ENCODE peak calls at places on chromosomes 3 and 15, in seven cellular contexts. Y is K562, S is HepG2, U is GM12878, N is HCT116, F is H1, H is SK-N-SH. O is an unnamed sample.

GRCh38 chr3:16350041-16350952 is 85.3 kb downstream of the OXNAD1 start:
- DNase-seq in F (no peak), N (no peak), U (no peak), Y (no peak), H (peak; percentile 28), S (no peak), O (no peak)

GRCh38 chr15:62344806-62345539 is 179.9 kb upstream of the C2CD4B start:
- DNase-seq in S (peak; percentile 77), U (peak; percentile 56), Y (peak; percentile 62), H (peak; percentile 76), F (peak; percentile 75), N (peak; percentile 86), O (peak; percentile 84)

GRCh38 chr3:195876297-195877031 is 31.9 kb downstream of the TNK2 start:
- DNase-seq in H (no peak), Y (peak; percentile 97), N (peak; percentile 78), U (no peak), F (no peak), S (no peak), O (no peak)

GRCh38 chr3:115071122-115071521 is 76.0 kb downstream of the ZBTB20 start:
- DNase-seq in S (no peak), N (no peak), H (no peak), F (no peak), Y (no peak), U (no peak), O (no peak)

GRCh38 chr3:154782151-154782550 is 298.0 kb upstream of the MME start:
- DNase-seq in S (no peak), N (no peak), Y (no peak), U (no peak), H (no peak), F (no peak), O (no peak)

GRCh38 chr15:91751611-91752010 is 101.9 kb upstream of the SLCO3A1 start:
- DNase-seq in S (no peak), H (no peak), Y (no peak), F (no peak), N (no peak), U (no peak), O (no peak)

GRCh38 chr3:64327039-64327804 is 102.0 kb upstream of the PRICKLE2 start:
- DNase-seq in S (no peak), N (no peak), U (no peak), F (no peak), H (no peak), Y (peak; percentile 6), O (no peak)

GRCh38 chr3:45932112-45932511 is 11.2 kb upstream of the CXCR6 start:
- DNase-seq in N (no peak), H (no peak), U (no peak), F (no peak), Y (no peak), S (no peak), O (no peak)

GRCh38 chr3:60854762-60855161 is 396.5 kb downstream of the FHIT start:
- DNase-seq in H (no peak), Y (no peak), N (no peak), U (no peak), S (no peak), F (no peak), O (no peak)

GRCh38 chr15:99085413-99086326 is 19.2 kb upstream of the SYNM start:
- DNase-seq in N (no peak), Y (no peak), H (no peak), F (no peak), S (no peak), U (no peak), O (no peak)

GRCh38 chr3:75294124-75294523 is 370.0 kb upstream of the FRG2C start:
- DNase-seq in Y (peak; percentile 13), N (no peak), U (no peak), S (peak; percentile 2), F (peak; percentile 53), H (peak; percentile 78), O (peak; percentile 31)

GRCh38 chr3:13214847-13215472 is 141.7 kb upstream of the IQSEC1 start:
- DNase-seq in N (no peak), S (no peak), F (no peak), H (no peak), Y (no peak), U (no peak), O (no peak)

GRCh38 chr3:13217253-13217652 is 144.0 kb upstream of the IQSEC1 start:
- DNase-seq in N (no peak), F (no peak), Y (no peak), S (no peak), H (no peak), U (no peak), O (no peak)

GRCh38 chr3:13213911-13214846 is 140.9 kb upstream of the IQSEC1 start:
- DNase-seq in S (no peak), N (no peak), F (no peak), H (no peak), Y (no peak), U (no peak), O (no peak)

GRCh38 chr3:13217736-13218540 is 144.7 kb upstream of the IQSEC1 start:
- DNase-seq in U (no peak), F (no peak), Y (no peak), H (no peak), N (peak; percentile 47), S (peak; percentile 50), O (peak; percentile 62)

GRCh38 chr3:13215940-13216546 is 142.8 kb upstream of the IQSEC1 start:
- DNase-seq in N (peak; percentile 31), H (no peak), U (no peak), S (peak; percentile 27), F (no peak), Y (no peak), O (peak; percentile 94)
- TF ChIP-seq JUND in N (peak; percentile 17), H (peak; percentile 33), U (no peak), S (no peak), F (no peak), Y (no peak), O (no peak)

GRCh38 chr15:101207867-101208288 is 44.0 kb downstream of the CHSY1 start:
- DNase-seq in F (no peak), N (no peak), U (no peak), H (no peak), S (no peak), Y (no peak), O (no peak)
- TF ChIP-seq JUND in F (no peak), N (no peak), U (no peak), H (no peak), S (no peak), Y (no peak), O (no peak)

GRCh38 chr3:183123891-183124290 is 24.6 kb upstream of the MCCC1 start:
- DNase-seq in F (no peak), S (no peak), N (no peak), Y (no peak), H (no peak), U (no peak), O (no peak)
- TF ChIP-seq JUND in F (no peak), S (no peak), N (no peak), Y (no peak), H (no peak), U (no peak), O (no peak)

GRCh38 chr3:160098946-160099626 is 110.5 kb downstream of the IL12A start:
- DNase-seq in N (no peak), U (no peak), H (no peak), F (no peak), S (no peak), Y (no peak), O (no peak)

GRCh38 chr3:160103397-160103796 is 114.8 kb downstream of the IL12A start:
- DNase-seq in Y (no peak), N (no peak), S (no peak), H (no peak), F (no peak), U (no peak), O (no peak)

GRCh38 chr3:160099855-160100254 is 111.2 kb downstream of the IL12A start:
- DNase-seq in N (no peak), S (no peak), Y (no peak), H (no peak), U (peak; percentile 5), F (no peak), O (no peak)

GRCh38 chr3:160098261-160098908 is 109.8 kb downstream of the IL12A start:
- DNase-seq in Y (no peak), N (no peak), U (no peak), H (no peak), F (no peak), S (no peak), O (no peak)

GRCh38 chr3:160100610-160101009 is 112.0 kb downstream of the IL12A start:
- DNase-seq in S (no peak), Y (no peak), U (no peak), N (no peak), F (no peak), H (no peak), O (no peak)
- TF ChIP-seq JUND in S (no peak), Y (no peak), U (no peak), N (no peak), F (no peak), H (no peak), O (no peak)

GRCh38 chr3:172259191-172259590 is 189.1 kb downstream of the GHSR start:
- DNase-seq in H (no peak), N (no peak), F (no peak), U (no peak), S (no peak), Y (no peak), O (no peak)
- TF ChIP-seq JUND in H (no peak), N (no peak), F (no peak), U (no peak), S (no peak), Y (no peak), O (no peak)

GRCh38 chr3:159069076-159069475 is 267.2 kb downstream of the MFSD1 start:
- DNase-seq in U (no peak), H (no peak), N (no peak), Y (no peak), F (no peak), S (no peak), O (no peak)
- TF ChIP-seq JUND in U (no peak), H (no peak), N (no peak), Y (no peak), F (no peak), S (no peak), O (no peak)

DNA sequence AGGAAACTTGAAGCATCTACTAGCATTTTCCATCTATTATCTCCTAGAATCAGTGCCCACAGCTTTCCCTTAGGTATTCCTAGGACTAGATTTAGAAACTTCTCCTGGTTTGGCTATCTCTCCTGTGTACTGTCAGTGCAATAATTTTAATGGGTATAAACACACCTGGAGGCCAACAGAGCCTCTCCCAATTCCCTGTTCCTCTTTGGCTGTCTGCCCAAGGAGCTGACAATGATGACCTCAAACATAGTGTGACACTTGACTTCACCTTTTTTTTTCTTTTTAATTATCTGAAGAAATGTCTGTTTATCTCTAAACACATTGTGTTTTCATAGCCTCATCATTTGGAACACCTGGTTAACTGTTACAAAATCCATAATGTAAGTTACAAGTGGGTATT is 754.5 kb upstream of the ALCAM start:
- DNase-seq in Y (no peak), S (no peak), F (no peak), N (no peak), H (no peak), U (no peak), O (peak; percentile 83)
- TF ChIP-seq JUND in Y (no peak), S (no peak), F (no peak), N (no peak), H (no peak), U (no peak), O (no peak)

GRCh38 chr3:111729087-111729846 is 129.8 kb upstream of the PHLDB2 start:
- DNase-seq in U (no peak), S (no peak), Y (no peak), H (no peak), F (no peak), N (no peak), O (no peak)
- TF ChIP-seq JUND in U (no peak), S (no peak), Y (no peak), H (no peak), F (no peak), N (no peak), O (no peak)